ENCODE peak calls at places on chromosomes 7 and 10, in five cellular contexts. C is left cardiac atrium, M is RPMI8226, N is H7, E is amniotic stem cell. P is an unnamed sample.

GRCh38 chr7:90345548-90346319 is 782 bp upstream of the GTPBP10 start:
- DNase-seq in C (no peak), M (no peak), N (peak; percentile 12), E (no peak), P (no peak)

GRCh38 chr7:101957733-101958525 is 140.5 kb downstream of the CUX1 start:
- DNase-seq in C (peak; percentile 15), M (no peak), N (no peak), E (no peak), P (no peak)

GRCh38 chr7:140719711-140720110 is 23.2 kb downstream of the NDUFB2 start:
- DNase-seq in C (no peak), M (no peak), N (no peak), E (no peak), P (no peak)

GRCh38 chr10:102267748-102268147 is 22.4 kb downstream of the GBF1 start:
- DNase-seq in C (no peak), M (no peak), N (no peak), E (peak; percentile 38), P (no peak)

GRCh38 chr7:137697026-137697425 is 149.7 kb downstream of the DGKI start:
- DNase-seq in C (no peak), M (no peak), N (no peak), E (no peak), P (no peak)

GRCh38 chr7:42770106-42770505 is 141.8 kb downstream of the C7orf25 start:
- DNase-seq in C (no peak), M (no peak), N (no peak), E (no peak), P (no peak)

GRCh38 chr10:7300327-7300726 is 110.5 kb downstream of the SFMBT2 start:
- DNase-seq in C (no peak), M (no peak), N (no peak), E (no peak), P (no peak)

GRCh38 chr7:93902777-93903423 is 3.5 kb upstream of the GNGT1 start:
- DNase-seq in C (peak; percentile 26), M (peak; percentile 28), N (peak; percentile 34), E (no peak), P (no peak)

GRCh38 chr10:16950686-16951681 is 133.8 kb upstream of the RSU1 start:
- DNase-seq in C (peak; percentile 25), M (no peak), N (peak; percentile 55), E (peak; percentile 67), P (no peak)

GRCh38 chr10:15180736-15181135 is 12.2 kb upstream of the NMT2 start:
- DNase-seq in C (no peak), M (no peak), N (no peak), E (no peak), P (no peak)

GRCh38 chr10:9012312-9012711 is 957.8 kb downstream of the GATA3 start:
- DNase-seq in C (no peak), M (no peak), N (no peak), E (no peak), P (no peak)

GRCh38 chr10:72297281-72297967 is 23.7 kb downstream of the DDIT4 start:
- DNase-seq in C (peak; percentile 95), M (peak; percentile 90), N (no peak), E (no peak), P (peak; percentile 99)

GRCh38 chr7:5143106-5143505 is 46.9 kb upstream of the WIPI2 start:
- DNase-seq in C (no peak), M (no peak), N (no peak), E (no peak), P (no peak)

GRCh38 chr7:81769891-81770818 is at the start of gene HGF:
- DNase-seq in C (peak; percentile 81), M (no peak), N (peak; percentile 8), E (no peak), P (no peak)

GRCh38 chr7:107318523-107319160 is 149.8 kb downstream of the HBP1 start:
- DNase-seq in C (no peak), M (no peak), N (no peak), E (no peak), P (no peak)

GRCh38 chr10:110172155-110172554 is 35.2 kb upstream of the MXI1 start:
- DNase-seq in C (no peak), M (no peak), N (no peak), E (no peak), P (no peak)

GRCh38 chr7:139118234-139118802 is 8.8 kb upstream of the ZC3HAV1 start:
- DNase-seq in C (no peak), M (no peak), N (no peak), E (no peak), P (no peak)

GRCh38 chr10:7797582-7797981 is 9.6 kb downstream of the ATP5F1C start:
- DNase-seq in C (no peak), M (no peak), N (no peak), E (peak; percentile 86), P (no peak)

GRCh38 chr7:150992051-150992640 is 1.3 kb downstream of the NOS3 start:
- DNase-seq in C (no peak), M (no peak), N (no peak), E (no peak), P (no peak)

GRCh38 chr7:87853237-87853864 is 22.8 kb downstream of the SLC25A40 start:
- DNase-seq in C (no peak), M (no peak), N (no peak), E (no peak), P (no peak)

GRCh38 chr7:50307368-50308012 is 3.0 kb downstream of the IKZF1 start:
- DNase-seq in C (no peak), M (peak; percentile 86), N (no peak), E (no peak), P (no peak)

GRCh38 chr7:146764458-146764857 is 647.9 kb downstream of the CNTNAP2 start:
- DNase-seq in C (no peak), M (no peak), N (no peak), E (no peak), P (no peak)

GRCh38 chr10:69253171-69253570 is 25.1 kb upstream of the HK1 start:
- DNase-seq in C (no peak), M (no peak), N (no peak), E (no peak), P (no peak)